ENCODE peak calls at places on chromosome 15, in six cellular contexts. Y is stimulated activated CD8-positive, alpha-beta memory T cell treated with anti-CD3 and anti-CD28 coated beads, Interleukin-2, amount 100 ng/mL, for 48 hours; Z is CD8-positive, alpha-beta memory T cell; T is HT1080; P is HEK293T; K is tibial artery. R is an unnamed sample.

GRCh38 chr15:79897380-79897678 is 515 bp upstream of the MTHFS start:
- DNase-seq in Y (no peak), Z (no peak), T (no peak), P (no peak), K (no peak), R (no peak)

GRCh38 chr15:58165661-58166060 is 27.5 kb downstream of the AQP9 start:
- DNase-seq in Y (no peak), Z (no peak), T (no peak), P (no peak), K (no peak), R (no peak)

GRCh38 chr15:67762610-67763368 is 62.5 kb upstream of the SKOR1 start:
- DNase-seq in Y (peak), Z (no peak), T (no peak), P (no peak), K (no peak), R (no peak)

GRCh38 chr15:33283603-33284002 is 27.2 kb upstream of the RYR3 start:
- DNase-seq in Y (no peak), Z (no peak), T (no peak), P (no peak), K (no peak), R (no peak)

GRCh38 chr15:51100785-51101489 is 6.2 kb upstream of the TNFAIP8L3 start:
- DNase-seq in Y (no peak), Z (no peak), T (no peak), P (no peak), K (no peak), R (no peak)

GRCh38 chr15:34999906-35000305 is 11.8 kb upstream of the ZNF770 start:
- DNase-seq in Y (no peak), Z (no peak), T (peak), P (no peak), K (no peak), R (no peak)

GRCh38 chr15:80431635-80432034 is 27.5 kb downstream of the ARNT2 start:
- DNase-seq in Y (no peak), Z (no peak), T (no peak), P (no peak), K (no peak), R (no peak)

GRCh38 chr15:52137432-52138357 is 25.1 kb upstream of the BCL2L10 start:
- DNase-seq in Y (no peak), Z (no peak), T (no peak), P (no peak), K (no peak), R (no peak)

GRCh38 chr15:99117111-99117510 is 12.2 kb downstream of the SYNM start:
- DNase-seq in Y (no peak), Z (no peak), T (no peak), P (no peak), K (peak), R (peak)

GRCh38 chr15:48273047-48273446 is 58.2 kb upstream of the DUT start:
- DNase-seq in Y (no peak), Z (no peak), T (no peak), P (no peak), K (no peak), R (no peak)

GRCh38 chr15:77554306-77555080 is 78.2 kb downstream of the LINGO1 start:
- DNase-seq in Y (no peak), Z (no peak), T (no peak), P (no peak), K (no peak), R (no peak)

GRCh38 chr15:65790692-65791334 is 1.3 kb downstream of the DENND4A start:
- DNase-seq in Y (no peak), Z (no peak), T (no peak), P (no peak), K (no peak), R (no peak)

GRCh38 chr15:56782306-56782705 is 49.0 kb upstream of the ZNF280D start:
- DNase-seq in Y (no peak), Z (no peak), T (no peak), P (no peak), K (no peak), R (no peak)

GRCh38 chr15:42012241-42012640 is 8.6 kb downstream of the PLA2G4E start:
- DNase-seq in Y (no peak), Z (no peak), T (no peak), P (no peak), K (no peak), R (no peak)

GRCh38 chr15:39580630-39581500 is at the start of gene THBS1:
- DNase-seq in Y (peak), Z (peak), T (peak), P (peak), K (peak), R (peak)